ENCODE peak calls at places on chromosomes 7 and 10, in ten cellular contexts. C is heart right ventricle, W is heart left ventricle, S is AG10803, P is fibroblast of lung, T is spleen, U is tibial nerve, E is GM10248, X is fibroblast of pulmonary artery, J is neural progenitor cell. Z is an unnamed sample.

GRCh38 chr7:151254316-151254715 is 5.8 kb upstream of the SMARCD3 start:
- DNase-seq in X (no peak), P (no peak), J (no peak), W (peak), U (no peak), T (no peak), C (peak), S (no peak), E (no peak), Z (no peak)

GRCh38 chr7:3987426-3987927 is 686.4 kb downstream of the SDK1 start:
- DNase-seq in T (no peak), X (no peak), P (no peak), U (no peak), E (no peak), C (no peak), S (no peak), J (no peak), W (no peak), Z (no peak)

GRCh38 chr10:15254808-15255655 is 86.5 kb upstream of the NMT2 start:
- DNase-seq in W (no peak), C (no peak), E (no peak), J (no peak), S (no peak), T (peak), X (no peak), U (peak), P (no peak), Z (no peak)

GRCh38 chr7:101915000-101915399 is 97.6 kb downstream of the CUX1 start:
- DNase-seq in X (no peak), T (peak), C (peak), S (no peak), U (no peak), J (no peak), E (no peak), W (peak), P (no peak), Z (no peak)

GRCh38 chr10:90587561-90587960 is 270.3 kb downstream of the HTR7 start:
- DNase-seq in J (no peak), T (no peak), X (no peak), S (no peak), W (no peak), P (no peak), C (no peak), U (no peak), E (no peak), Z (no peak)

GRCh38 chr7:15515201-15515777 is 46.5 kb downstream of the AGMO start:
- DNase-seq in W (no peak), S (peak), J (no peak), P (peak), C (no peak), X (peak), U (no peak), E (no peak), T (no peak), Z (no peak)

GRCh38 chr10:15847481-15847880 is 12.8 kb downstream of the MINDY3 start:
- DNase-seq in P (no peak), C (no peak), U (no peak), X (no peak), E (no peak), T (no peak), S (no peak), J (no peak), W (no peak), Z (no peak)

GRCh38 chr7:54394877-54395276 is 147.3 kb upstream of the VSTM2A start:
- DNase-seq in C (no peak), U (no peak), E (no peak), T (no peak), S (no peak), P (no peak), W (no peak), X (no peak), J (no peak), Z (no peak)

GRCh38 chr10:14478639-14479038 is 147.9 kb upstream of the FRMD4A start:
- DNase-seq in W (peak), S (peak), E (peak), C (peak), X (peak), J (peak), T (no peak), P (peak), U (peak), Z (no peak)

GRCh38 chr7:70614237-70614984 is 517.5 kb upstream of the GALNT17 start:
- DNase-seq in S (peak), W (peak), T (peak), E (no peak), X (peak), U (peak), J (peak), C (peak), P (peak), Z (no peak)

GRCh38 chr10:50286517-50286916 is 35.2 kb upstream of the ASAH2 start:
- DNase-seq in S (peak), P (peak), E (no peak), T (no peak), U (no peak), X (peak), J (no peak), W (no peak), C (no peak), Z (no peak)

GRCh38 chr7:23471090-23471859 is 984 bp upstream of the IGF2BP3 start:
- DNase-seq in E (peak), T (peak), C (peak), W (no peak), U (no peak), X (peak), J (peak), P (peak), S (no peak), Z (peak)

GRCh38 chr7:108246227-108246837 is 116.2 kb upstream of the LAMB4 start:
- DNase-seq in E (no peak), J (peak), U (no peak), W (no peak), X (peak), P (peak), T (no peak), C (no peak), S (peak), Z (no peak)

GRCh38 chr7:129122086-129122750 is 22.3 kb upstream of the TSPAN33 start:
- DNase-seq in T (no peak), X (no peak), S (no peak), C (no peak), W (no peak), E (peak), P (no peak), U (no peak), J (no peak), Z (no peak)

GRCh38 chr7:12031638-12032037 is 179.5 kb upstream of the TMEM106B start:
- DNase-seq in C (no peak), U (no peak), T (no peak), P (peak), E (no peak), J (no peak), W (no peak), S (peak), X (peak), Z (no peak)

GRCh38 chr7:150376560-150376959 is 2.6 kb upstream of the ZNF775 start:
- DNase-seq in S (no peak), J (peak), U (no peak), E (no peak), P (no peak), X (no peak), C (no peak), T (no peak), W (no peak), Z (no peak)

GRCh38 chr10:28624351-28624750 is 53.0 kb upstream of the BAMBI start:
- DNase-seq in E (no peak), J (no peak), X (no peak), S (no peak), C (no peak), P (no peak), W (no peak), T (no peak), U (no peak), Z (no peak)

GRCh38 chr7:87218941-87219544 is 489 bp downstream of the TMEM243 start:
- DNase-seq in E (peak), U (peak), X (peak), T (peak), S (peak), J (peak), C (peak), P (peak), W (peak), Z (no peak)

GRCh38 chr10:6543431-6544005 is 36.6 kb downstream of the PRKCQ start:
- DNase-seq in X (no peak), U (no peak), T (no peak), W (no peak), S (no peak), J (no peak), E (no peak), P (no peak), C (no peak), Z (peak)

GRCh38 chr10:50629495-50630122 is 5.9 kb upstream of the SGMS1 start:
- DNase-seq in C (no peak), U (no peak), X (no peak), P (no peak), T (no peak), W (no peak), S (no peak), J (no peak), E (no peak), Z (no peak)

GRCh38 chr7:56079450-56080185 is 13.1 kb downstream of the PHKG1 start:
- DNase-seq in S (peak), P (peak), T (peak), C (peak), X (peak), E (no peak), J (no peak), W (peak), U (peak), Z (no peak)

GRCh38 chr10:51510231-51510630 is 189.2 kb downstream of the CSTF2T start:
- DNase-seq in U (no peak), T (no peak), X (peak), P (peak), J (no peak), S (peak), W (no peak), C (no peak), E (no peak), Z (no peak)

GRCh38 chr10:91190388-91190870 is 30.0 kb upstream of the PCGF5 start:
- DNase-seq in U (no peak), S (peak), X (peak), P (peak), T (no peak), J (no peak), E (no peak), W (no peak), C (no peak), Z (no peak)

GRCh38 chr10:52450743-52451142 is 136.7 kb downstream of the DKK1 start:
- DNase-seq in P (no peak), U (no peak), E (no peak), T (no peak), S (no peak), C (no peak), X (no peak), W (no peak), J (no peak), Z (no peak)

GRCh38 chr7:140621326-140622035 is 19.1 kb downstream of the DENND2A start:
- DNase-seq in E (no peak), T (peak), S (peak), C (no peak), J (no peak), W (no peak), P (peak), U (no peak), X (no peak), Z (no peak)

GRCh38 chr10:130407052-130407451 is 270.9 kb downstream of the GLRX3 start:
- DNase-seq in P (no peak), T (no peak), W (no peak), S (no peak), C (no peak), X (no peak), E (no peak), J (no peak), U (no peak), Z (no peak)

GRCh38 chr7:141271451-141271850 is 197.6 kb downstream of the TMEM178B start:
- DNase-seq in U (no peak), E (no peak), W (no peak), C (no peak), S (no peak), X (no peak), J (no peak), P (no peak), T (no peak), Z (no peak)

GRCh38 chr7:139505563-139505962 is 17.9 kb upstream of the CLEC2L start:
- DNase-seq in X (no peak), C (no peak), S (no peak), E (no peak), U (no peak), T (no peak), P (no peak), W (no peak), J (peak), Z (no peak)
- TF ChIP-seq CTCF in X (peak), C (no peak), S (peak), E (peak), U (no peak), T (no peak), P (no peak), W (no peak), J (peak), Z (no peak)

GRCh38 chr7:32479574-32480200 is 10.5 kb downstream of the LSM5 start:
- DNase-seq in C (no peak), P (peak), S (peak), T (no peak), W (no peak), E (peak), U (no peak), J (peak), X (peak), Z (no peak)
- TF ChIP-seq CTCF in C (peak), P (peak), S (peak), T (no peak), W (peak), E (peak), U (no peak), J (peak), X (peak), Z (peak)

DNA sequence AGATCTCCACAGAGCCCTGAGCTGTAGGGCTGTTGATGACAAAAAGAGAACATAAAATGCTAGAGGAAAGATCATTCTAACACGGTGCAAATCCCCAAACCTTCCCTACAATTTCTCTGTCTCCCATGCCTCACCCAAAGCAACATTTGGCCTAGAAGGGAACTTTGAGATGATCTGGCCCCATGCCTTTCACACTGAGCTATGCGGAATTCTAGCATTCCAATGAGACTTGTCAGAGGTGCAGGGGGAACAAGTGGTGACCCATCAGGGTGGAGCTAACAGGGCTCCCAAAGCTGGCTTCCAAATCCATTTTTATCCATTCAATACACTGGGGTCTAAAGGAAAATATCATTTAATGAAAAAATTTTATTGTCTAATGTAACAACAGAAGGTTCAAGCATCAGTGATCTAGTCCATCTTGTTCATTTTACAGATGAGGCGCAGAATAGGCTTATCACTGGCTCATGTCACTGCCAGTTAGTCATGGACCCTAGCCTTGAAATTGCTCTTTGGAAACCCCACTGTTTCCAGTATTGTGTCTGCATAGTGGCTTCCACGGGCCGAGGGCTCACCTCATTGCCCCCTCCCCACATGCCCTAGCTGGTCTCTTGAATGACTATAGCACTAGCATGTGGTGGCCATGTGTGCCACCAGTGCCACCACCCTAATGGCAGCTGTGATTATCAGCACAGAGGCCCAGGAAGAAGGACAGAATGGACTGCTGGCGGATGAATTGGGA is 1001.0 kb downstream of the LRMDA start:
- DNase-seq in J (no peak), C (peak), X (peak), P (peak), U (no peak), W (no peak), S (peak), T (no peak), E (no peak), Z (no peak)
- TF ChIP-seq CTCF in J (no peak), C (no peak), X (no peak), P (no peak), U (no peak), W (no peak), S (no peak), T (no peak), E (no peak), Z (no peak)

GRCh38 chr7:25396661-25397060 is 168.4 kb upstream of the NPVF start:
- DNase-seq in S (no peak), X (no peak), W (no peak), E (no peak), J (no peak), T (no peak), P (no peak), U (no peak), C (no peak), Z (no peak)

GRCh38 chr7:25389489-25390106 is 161.3 kb upstream of the NPVF start:
- DNase-seq in S (peak), P (peak), X (peak), T (no peak), U (no peak), J (peak), W (no peak), E (peak), C (no peak), Z (no peak)

GRCh38 chr7:25391295-25391861 is 163.1 kb upstream of the NPVF start:
- DNase-seq in S (peak), U (no peak), T (no peak), J (peak), C (no peak), W (no peak), E (no peak), X (peak), P (peak), Z (no peak)

GRCh38 chr7:25395976-25396375 is 167.7 kb upstream of the NPVF start:
- DNase-seq in U (no peak), W (no peak), C (no peak), T (no peak), P (no peak), X (no peak), J (no peak), E (no peak), S (no peak), Z (no peak)

GRCh38 chr7:25392571-25393338 is 164.5 kb upstream of the NPVF start:
- DNase-seq in T (no peak), W (no peak), U (no peak), J (peak), S (no peak), X (no peak), C (no peak), P (no peak), E (no peak), Z (no peak)
- TF ChIP-seq CTCF in T (no peak), W (no peak), U (no peak), J (peak), S (no peak), X (no peak), C (no peak), P (no peak), E (no peak), Z (no peak)

GRCh38 chr10:82796510-82796909 is 921.5 kb downstream of the NRG3 start:
- DNase-seq in T (no peak), S (peak), P (peak), E (no peak), U (no peak), J (no peak), X (peak), C (no peak), W (no peak), Z (no peak)
- TF ChIP-seq CTCF in T (no peak), S (peak), P (peak), E (no peak), U (peak), J (peak), X (peak), C (peak), W (peak), Z (no peak)

GRCh38 chr7:27434729-27435400 is 192.3 kb downstream of the EVX1 start:
- DNase-seq in W (no peak), X (peak), U (no peak), C (no peak), J (peak), P (no peak), S (no peak), E (no peak), T (no peak), Z (no peak)
- TF ChIP-seq CTCF in W (no peak), X (peak), U (no peak), C (no peak), J (peak), P (no peak), S (no peak), E (no peak), T (no peak), Z (no peak)

Z was measured in natural killer cell.